ENCODE peak calls at places on chromosome 4, in seven cellular contexts. One of them, this sample, is unnamed.

GRCh38 chr4:168321006-168321405 is 2.5 kb upstream of the DDX60 start:
- DNase-seq in dorsolateral prefrontal cortex: no peak
- DNase-seq in naive thymus-derived CD4-positive, alpha-beta T cell: no peak
- DNase-seq in ovary: no peak
- DNase-seq in spleen: no peak
- DNase-seq in pancreas: no peak
- DNase-seq in neural progenitor cell: no peak
- DNase-seq in this sample: no peak

GRCh38 chr4:107647591-107647990 is 72.4 kb downstream of the PAPSS1 start:
- DNase-seq in naive thymus-derived CD4-positive, alpha-beta T cell: no peak
- DNase-seq in ovary: no peak
- DNase-seq in dorsolateral prefrontal cortex: no peak
- DNase-seq in pancreas: no peak
- DNase-seq in neural progenitor cell: no peak
- DNase-seq in spleen: no peak
- DNase-seq in this sample: no peak

GRCh38 chr4:41505161-41505653 is 32.8 kb upstream of the LIMCH1 start:
- DNase-seq in neural progenitor cell: no peak
- DNase-seq in spleen: no peak
- DNase-seq in naive thymus-derived CD4-positive, alpha-beta T cell: no peak
- DNase-seq in pancreas: no peak
- DNase-seq in ovary: no peak
- DNase-seq in dorsolateral prefrontal cortex: peak
- DNase-seq in this sample: no peak

GRCh38 chr4:169229571-169230028 is 41.2 kb downstream of the SH3RF1 start:
- DNase-seq in ovary: peak
- DNase-seq in dorsolateral prefrontal cortex: peak
- DNase-seq in neural progenitor cell: no peak
- DNase-seq in pancreas: no peak
- DNase-seq in spleen: no peak
- DNase-seq in naive thymus-derived CD4-positive, alpha-beta T cell: no peak
- DNase-seq in this sample: no peak

GRCh38 chr4:104490770-104491395 is 3.8 kb downstream of the CXXC4 start:
- DNase-seq in spleen: peak
- DNase-seq in neural progenitor cell: peak
- DNase-seq in naive thymus-derived CD4-positive, alpha-beta T cell: peak
- DNase-seq in ovary: peak
- DNase-seq in dorsolateral prefrontal cortex: peak
- DNase-seq in pancreas: peak
- DNase-seq in this sample: peak

GRCh38 chr4:85772470-85772869 is 297.5 kb downstream of the ARHGAP24 start:
- DNase-seq in naive thymus-derived CD4-positive, alpha-beta T cell: no peak
- DNase-seq in spleen: no peak
- DNase-seq in neural progenitor cell: no peak
- DNase-seq in dorsolateral prefrontal cortex: no peak
- DNase-seq in ovary: no peak
- DNase-seq in pancreas: no peak
- DNase-seq in this sample: no peak

GRCh38 chr4:168993724-168994510 is 16.1 kb downstream of the CBR4 start:
- DNase-seq in spleen: no peak
- DNase-seq in ovary: peak
- DNase-seq in naive thymus-derived CD4-positive, alpha-beta T cell: no peak
- DNase-seq in pancreas: no peak
- DNase-seq in neural progenitor cell: no peak
- DNase-seq in dorsolateral prefrontal cortex: no peak
- DNase-seq in this sample: no peak

GRCh38 chr4:119300072-119300387 is 21.9 kb downstream of the FABP2 start:
- DNase-seq in naive thymus-derived CD4-positive, alpha-beta T cell: no peak
- DNase-seq in pancreas: peak
- DNase-seq in spleen: peak
- DNase-seq in neural progenitor cell: no peak
- DNase-seq in ovary: peak
- DNase-seq in dorsolateral prefrontal cortex: peak
- DNase-seq in this sample: no peak

GRCh38 chr4:1043658-1044468 is 32.4 kb downstream of the FGFRL1 start:
- DNase-seq in dorsolateral prefrontal cortex: peak
- DNase-seq in naive thymus-derived CD4-positive, alpha-beta T cell: no peak
- DNase-seq in ovary: peak
- DNase-seq in pancreas: peak
- DNase-seq in neural progenitor cell: peak
- DNase-seq in spleen: peak
- DNase-seq in this sample: no peak

GRCh38 chr4:99471896-99472295 is 36.8 kb upstream of the ADH7 start:
- DNase-seq in ovary: no peak
- DNase-seq in pancreas: no peak
- DNase-seq in spleen: no peak
- DNase-seq in naive thymus-derived CD4-positive, alpha-beta T cell: no peak
- DNase-seq in neural progenitor cell: no peak
- DNase-seq in dorsolateral prefrontal cortex: no peak
- DNase-seq in this sample: no peak

GRCh38 chr4:175330236-175330635 is 412.1 kb downstream of the ADAM29 start:
- DNase-seq in naive thymus-derived CD4-positive, alpha-beta T cell: no peak
- DNase-seq in ovary: no peak
- DNase-seq in spleen: no peak
- DNase-seq in dorsolateral prefrontal cortex: no peak
- DNase-seq in pancreas: no peak
- DNase-seq in neural progenitor cell: no peak
- DNase-seq in this sample: no peak

GRCh38 chr4:340011-340410 is 2.4 kb downstream of the ZNF141 start:
- DNase-seq in ovary: no peak
- DNase-seq in neural progenitor cell: peak
- DNase-seq in spleen: no peak
- DNase-seq in pancreas: no peak
- DNase-seq in dorsolateral prefrontal cortex: no peak
- DNase-seq in naive thymus-derived CD4-positive, alpha-beta T cell: no peak
- DNase-seq in this sample: no peak

GRCh38 chr4:87092389-87093141 is 127.9 kb downstream of the KLHL8 start:
- DNase-seq in dorsolateral prefrontal cortex: peak
- DNase-seq in naive thymus-derived CD4-positive, alpha-beta T cell: no peak
- DNase-seq in neural progenitor cell: no peak
- DNase-seq in pancreas: peak
- DNase-seq in spleen: no peak
- DNase-seq in ovary: peak
- DNase-seq in this sample: no peak

GRCh38 chr4:97590266-97590665 is 553.0 kb downstream of the STPG2 start:
- DNase-seq in neural progenitor cell: no peak
- DNase-seq in naive thymus-derived CD4-positive, alpha-beta T cell: no peak
- DNase-seq in spleen: no peak
- DNase-seq in pancreas: no peak
- DNase-seq in dorsolateral prefrontal cortex: no peak
- DNase-seq in ovary: no peak
- DNase-seq in this sample: no peak

GRCh38 chr4:14919785-14920184 is 82.5 kb upstream of the CPEB2 start:
- DNase-seq in neural progenitor cell: no peak
- DNase-seq in naive thymus-derived CD4-positive, alpha-beta T cell: peak
- DNase-seq in dorsolateral prefrontal cortex: no peak
- DNase-seq in ovary: no peak
- DNase-seq in spleen: peak
- DNase-seq in pancreas: no peak
- DNase-seq in this sample: no peak

GRCh38 chr4:150280081-150280950 is 202.1 kb downstream of the DCLK2 start:
- DNase-seq in spleen: no peak
- DNase-seq in ovary: no peak
- DNase-seq in dorsolateral prefrontal cortex: peak
- DNase-seq in neural progenitor cell: peak
- DNase-seq in pancreas: no peak
- DNase-seq in naive thymus-derived CD4-positive, alpha-beta T cell: no peak
- DNase-seq in this sample: no peak

GRCh38 chr4:123785515-123785914 is 388.9 kb downstream of the SPRY1 start:
- DNase-seq in naive thymus-derived CD4-positive, alpha-beta T cell: no peak
- DNase-seq in dorsolateral prefrontal cortex: no peak
- DNase-seq in pancreas: no peak
- DNase-seq in neural progenitor cell: peak
- DNase-seq in spleen: no peak
- DNase-seq in ovary: peak
- DNase-seq in this sample: no peak

GRCh38 chr4:172648471-172648870 is 520.1 kb upstream of the GALNT7 start:
- DNase-seq in pancreas: no peak
- DNase-seq in neural progenitor cell: no peak
- DNase-seq in naive thymus-derived CD4-positive, alpha-beta T cell: no peak
- DNase-seq in spleen: no peak
- DNase-seq in ovary: no peak
- DNase-seq in dorsolateral prefrontal cortex: no peak
- DNase-seq in this sample: no peak

GRCh38 chr4:41160010-41160789 is 54.1 kb downstream of the APBB2 start:
- DNase-seq in pancreas: no peak
- DNase-seq in naive thymus-derived CD4-positive, alpha-beta T cell: no peak
- DNase-seq in neural progenitor cell: no peak
- DNase-seq in spleen: no peak
- DNase-seq in ovary: no peak
- DNase-seq in dorsolateral prefrontal cortex: no peak
- DNase-seq in this sample: no peak

GRCh38 chr4:169345207-169345788 is 74.5 kb upstream of the SH3RF1 start:
- DNase-seq in ovary: no peak
- DNase-seq in pancreas: no peak
- DNase-seq in dorsolateral prefrontal cortex: peak
- DNase-seq in naive thymus-derived CD4-positive, alpha-beta T cell: no peak
- DNase-seq in spleen: no peak
- DNase-seq in neural progenitor cell: no peak
- DNase-seq in this sample: no peak

GRCh38 chr4:168063031-168063430 is 29.3 kb upstream of the ANXA10 start:
- DNase-seq in naive thymus-derived CD4-positive, alpha-beta T cell: no peak
- DNase-seq in spleen: no peak
- DNase-seq in pancreas: no peak
- DNase-seq in neural progenitor cell: no peak
- DNase-seq in ovary: no peak
- DNase-seq in dorsolateral prefrontal cortex: no peak
- DNase-seq in this sample: no peak

GRCh38 chr4:12729384-12729783 is 754.8 kb downstream of the RAB28 start:
- DNase-seq in naive thymus-derived CD4-positive, alpha-beta T cell: no peak
- DNase-seq in dorsolateral prefrontal cortex: no peak
- DNase-seq in pancreas: no peak
- DNase-seq in ovary: no peak
- DNase-seq in spleen: no peak
- DNase-seq in neural progenitor cell: peak
- DNase-seq in this sample: no peak

GRCh38 chr4:10587697-10588096 is 96.9 kb downstream of the CLNK start:
- DNase-seq in pancreas: no peak
- DNase-seq in naive thymus-derived CD4-positive, alpha-beta T cell: peak
- DNase-seq in ovary: no peak
- DNase-seq in dorsolateral prefrontal cortex: no peak
- DNase-seq in spleen: peak
- DNase-seq in neural progenitor cell: no peak
- DNase-seq in this sample: no peak

GRCh38 chr4:38013461-38014366 is 53.5 kb downstream of the PTTG2 start:
- DNase-seq in dorsolateral prefrontal cortex: no peak
- DNase-seq in naive thymus-derived CD4-positive, alpha-beta T cell: no peak
- DNase-seq in ovary: no peak
- DNase-seq in pancreas: peak
- DNase-seq in spleen: no peak
- DNase-seq in neural progenitor cell: no peak
- DNase-seq in this sample: no peak

GRCh38 chr4:158621729-158622128 is 50.0 kb downstream of the C4orf46 start:
- DNase-seq in pancreas: no peak
- DNase-seq in spleen: no peak
- DNase-seq in neural progenitor cell: no peak
- DNase-seq in dorsolateral prefrontal cortex: no peak
- DNase-seq in ovary: no peak
- DNase-seq in naive thymus-derived CD4-positive, alpha-beta T cell: no peak
- DNase-seq in this sample: no peak

GRCh38 chr4:40473578-40474388 is 138.7 kb downstream of the CHRNA9 start:
- DNase-seq in naive thymus-derived CD4-positive, alpha-beta T cell: no peak
- DNase-seq in spleen: no peak
- DNase-seq in neural progenitor cell: no peak
- DNase-seq in ovary: no peak
- DNase-seq in pancreas: no peak
- DNase-seq in dorsolateral prefrontal cortex: no peak
- DNase-seq in this sample: no peak

GRCh38 chr4:6929735-6930464 is 20.3 kb downstream of the TBC1D14 start:
- DNase-seq in naive thymus-derived CD4-positive, alpha-beta T cell: no peak
- DNase-seq in spleen: no peak
- DNase-seq in neural progenitor cell: peak
- DNase-seq in ovary: no peak
- DNase-seq in dorsolateral prefrontal cortex: no peak
- DNase-seq in pancreas: no peak
- DNase-seq in this sample: no peak

GRCh38 chr4:52751349-52751911 is at the start of gene ERVMER34-1:
- DNase-seq in ovary: peak
- DNase-seq in spleen: no peak
- DNase-seq in neural progenitor cell: peak
- DNase-seq in dorsolateral prefrontal cortex: peak
- DNase-seq in naive thymus-derived CD4-positive, alpha-beta T cell: no peak
- DNase-seq in pancreas: peak
- DNase-seq in this sample: no peak
- H3K4me3 ChIP-seq in ovary: peak
- H3K4me3 ChIP-seq in spleen: peak
- H3K4me3 ChIP-seq in neural progenitor cell: peak
- H3K4me3 ChIP-seq in dorsolateral prefrontal cortex: peak
- H3K4me3 ChIP-seq in naive thymus-derived CD4-positive, alpha-beta T cell: peak
- H3K4me3 ChIP-seq in pancreas: peak
- H3K4me3 ChIP-seq in this sample: no peak

DNA sequence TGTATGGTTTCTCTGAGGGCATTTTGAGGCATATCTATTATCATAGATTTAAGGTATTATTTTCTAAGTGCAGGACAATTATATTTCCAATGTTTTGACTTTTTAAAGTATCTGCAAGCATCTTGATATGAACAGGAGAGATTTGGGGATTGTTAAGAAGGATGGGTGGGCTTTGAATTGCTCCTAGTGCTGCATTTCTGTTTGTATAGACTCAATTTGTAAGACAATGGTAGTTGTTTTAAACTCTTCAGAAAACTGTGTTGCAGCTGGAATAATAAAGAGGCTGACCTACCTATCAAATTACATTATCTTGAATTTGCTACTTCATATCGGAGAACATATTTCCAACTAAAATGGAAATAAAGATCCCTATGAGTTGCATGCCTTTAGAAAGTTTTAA is 570.3 kb downstream of the ADGRL3 start:
- DNase-seq in neural progenitor cell: no peak
- DNase-seq in spleen: no peak
- DNase-seq in ovary: no peak
- DNase-seq in naive thymus-derived CD4-positive, alpha-beta T cell: no peak
- DNase-seq in dorsolateral prefrontal cortex: no peak
- DNase-seq in pancreas: no peak
- DNase-seq in this sample: no peak
- H3K4me3 ChIP-seq in neural progenitor cell: no peak
- H3K4me3 ChIP-seq in spleen: no peak
- H3K4me3 ChIP-seq in ovary: no peak
- H3K4me3 ChIP-seq in naive thymus-derived CD4-positive, alpha-beta T cell: no peak
- H3K4me3 ChIP-seq in dorsolateral prefrontal cortex: no peak
- H3K4me3 ChIP-seq in pancreas: no peak
- H3K4me3 ChIP-seq in this sample: no peak

DNA sequence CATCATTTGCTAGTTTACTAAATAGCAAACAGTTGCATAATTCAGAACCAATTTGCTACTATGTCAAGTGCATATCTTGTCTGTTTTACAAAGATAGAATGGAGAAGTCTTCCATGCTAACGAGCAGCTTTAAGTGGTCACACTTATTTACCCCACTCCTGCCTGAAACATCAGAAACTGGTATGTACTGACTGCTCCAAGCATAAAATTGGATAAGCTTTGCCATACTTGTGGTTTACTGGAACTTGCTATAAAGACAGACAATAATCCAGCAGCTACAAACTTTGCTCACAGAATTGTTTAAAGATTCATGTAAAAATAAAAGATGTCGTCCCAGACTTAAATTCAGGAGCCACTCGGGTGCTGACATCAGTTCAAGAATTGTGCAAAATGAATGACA is 13.3 kb upstream of the CDKL2 start:
- DNase-seq in spleen: no peak
- DNase-seq in neural progenitor cell: no peak
- DNase-seq in ovary: no peak
- DNase-seq in naive thymus-derived CD4-positive, alpha-beta T cell: no peak
- DNase-seq in pancreas: no peak
- DNase-seq in dorsolateral prefrontal cortex: no peak
- DNase-seq in this sample: no peak
- H3K4me3 ChIP-seq in spleen: no peak
- H3K4me3 ChIP-seq in neural progenitor cell: no peak
- H3K4me3 ChIP-seq in ovary: no peak
- H3K4me3 ChIP-seq in naive thymus-derived CD4-positive, alpha-beta T cell: no peak
- H3K4me3 ChIP-seq in pancreas: no peak
- H3K4me3 ChIP-seq in dorsolateral prefrontal cortex: no peak
- H3K4me3 ChIP-seq in this sample: no peak

GRCh38 chr4:61200195-61200990 is at the start of gene ADGRL3:
- DNase-seq in neural progenitor cell: peak
- DNase-seq in ovary: no peak
- DNase-seq in spleen: peak
- DNase-seq in dorsolateral prefrontal cortex: peak
- DNase-seq in naive thymus-derived CD4-positive, alpha-beta T cell: no peak
- DNase-seq in pancreas: no peak
- DNase-seq in this sample: no peak
- H3K4me3 ChIP-seq in neural progenitor cell: peak
- H3K4me3 ChIP-seq in ovary: peak
- H3K4me3 ChIP-seq in spleen: peak
- H3K4me3 ChIP-seq in dorsolateral prefrontal cortex: peak
- H3K4me3 ChIP-seq in naive thymus-derived CD4-positive, alpha-beta T cell: no peak
- H3K4me3 ChIP-seq in pancreas: peak
- H3K4me3 ChIP-seq in this sample: no peak

This sample was measured in CD4-positive, CD25-positive, alpha-beta regulatory T cell.